ENCODE peak calls at places on chromosome 13, in six cellular contexts. Q, F, R, B, Y and G are unnamed samples.
A peak's percentile ranks its signal among the peaks of the same experiment; 100 is the strongest.

GRCh38 chr13:42594577-42595571 is 20.9 kb downstream of the TNFSF11 start:
- DNase-seq in Q (no peak), Y (peak; percentile 50), R (peak; percentile 62), F (no peak), B (peak; percentile 54), G (peak; percentile 24)

GRCh38 chr13:79501538-79502232 is 20.7 kb downstream of the NDFIP2 start:
- DNase-seq in B (no peak), Q (no peak), F (no peak), Y (no peak), R (no peak), G (no peak)

GRCh38 chr13:30082391-30082790 is 225.0 kb downstream of the KATNAL1 start:
- DNase-seq in Y (no peak), F (no peak), B (no peak), Q (no peak), R (no peak), G (no peak)

GRCh38 chr13:45876781-45877180 is 25.2 kb upstream of the SIAH3 start:
- DNase-seq in Y (no peak), F (no peak), Q (no peak), R (no peak), B (no peak), G (no peak)

GRCh38 chr13:23715762-23716235 is 145.6 kb downstream of the TNFRSF19 start:
- DNase-seq in Q (no peak), F (no peak), B (no peak), R (no peak), Y (peak; percentile 60), G (peak; percentile 50)

GRCh38 chr13:40381935-40382764 is 284.3 kb downstream of the FOXO1 start:
- DNase-seq in F (no peak), Y (no peak), B (no peak), R (no peak), Q (no peak), G (peak; percentile 9)

GRCh38 chr13:54958781-54959180 is 1930.2 kb downstream of the OLFM4 start:
- DNase-seq in Q (no peak), B (no peak), F (no peak), R (no peak), Y (no peak), G (no peak)

GRCh38 chr13:112354330-112355273 is 21.6 kb upstream of the SPACA7 start:
- DNase-seq in Q (no peak), Y (no peak), R (no peak), F (no peak), B (no peak), G (no peak)

GRCh38 chr13:98252931-98253470 is 75.9 kb upstream of the RNF113B start:
- DNase-seq in B (no peak), Q (no peak), R (peak; percentile 84), Y (no peak), F (no peak), G (no peak)

GRCh38 chr13:98315466-98315865 is 138.4 kb upstream of the RNF113B start:
- DNase-seq in R (peak; percentile 59), Y (no peak), Q (no peak), F (no peak), B (no peak), G (peak; percentile 59)

GRCh38 chr13:44193731-44194130 is 179.9 kb upstream of the SERP2 start:
- DNase-seq in Y (no peak), R (no peak), B (no peak), Q (no peak), F (no peak), G (no peak)

GRCh38 chr13:67095621-67096020 is 134.5 kb downstream of the PCDH9 start:
- DNase-seq in Y (no peak), R (peak; percentile 2), B (no peak), Q (no peak), F (no peak), G (no peak)

GRCh38 chr13:67094078-67094477 is 136.1 kb downstream of the PCDH9 start:
- DNase-seq in Y (no peak), F (no peak), R (no peak), B (no peak), Q (no peak), G (no peak)

GRCh38 chr13:67096418-67096817 is 133.7 kb downstream of the PCDH9 start:
- DNase-seq in Y (no peak), R (no peak), F (no peak), Q (no peak), B (no peak), G (no peak)

GRCh38 chr13:67097856-67098255 is 132.3 kb downstream of the PCDH9 start:
- DNase-seq in F (no peak), R (no peak), Q (no peak), Y (no peak), B (no peak), G (no peak)

GRCh38 chr13:67094952-67095351 is 135.2 kb downstream of the PCDH9 start:
- DNase-seq in B (no peak), F (no peak), Y (no peak), R (no peak), Q (no peak), G (no peak)
- H3K4me1 ChIP-seq in B (no peaks in the 10 kb centered on the region), F (peaks cover 12% of the 10 kb centered on the region), Y (no peaks in the 10 kb centered on the region), R (no peaks in the 10 kb centered on the region), Q (no peaks in the 10 kb centered on the region), G (no peaks in the 10 kb centered on the region)

DNA sequence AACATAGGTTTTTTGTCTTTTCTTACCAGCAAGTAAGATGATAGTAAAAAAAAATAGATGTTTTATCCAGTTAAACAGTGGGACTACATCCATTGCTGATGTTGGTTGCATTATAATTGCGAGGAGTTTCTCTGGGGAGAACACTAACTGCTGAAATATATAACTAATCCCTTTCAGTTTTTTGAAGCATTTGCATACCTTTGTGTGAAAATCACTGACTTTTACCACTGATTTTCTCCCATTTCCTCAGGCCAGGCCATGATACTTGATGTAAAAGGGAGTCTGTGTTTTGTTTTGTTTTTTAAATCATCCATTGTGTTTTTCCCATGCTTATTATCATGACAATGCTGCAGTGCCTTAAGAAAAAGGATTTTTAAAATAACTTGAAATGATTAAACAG is 699.5 kb downstream of the PCDH9 start:
- DNase-seq in Q (no peak), F (no peak), Y (no peak), B (no peak), R (no peak), G (no peak)
- H3K27ac ChIP-seq in Q (no peak overlapping the region), F (no peak overlapping the region), Y (no peak overlapping the region), B (no peak overlapping the region), R (no peak overlapping the region), G (no peak overlapping the region)

DNA sequence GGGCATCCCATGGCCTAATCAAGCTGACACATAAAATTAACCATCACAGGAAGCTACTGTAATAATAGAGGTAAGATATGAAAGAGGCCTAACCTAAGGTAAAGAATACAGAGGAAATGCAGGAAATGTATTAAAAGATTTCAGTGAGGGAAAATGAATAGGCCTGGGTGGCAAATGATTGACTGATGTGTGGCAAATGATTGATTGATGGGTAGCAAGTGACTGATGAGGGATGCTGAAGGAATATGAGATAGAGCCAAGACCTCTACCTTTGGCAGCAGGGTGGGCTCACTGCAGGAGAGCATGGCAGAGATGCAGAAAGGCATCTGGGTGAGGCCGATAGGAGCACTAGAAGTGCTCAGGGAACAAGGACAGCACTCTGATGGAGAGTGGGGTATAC is 172.9 kb downstream of the KCTD12 start:
- DNase-seq in Q (no peak), F (no peak), B (no peak), R (no peak), Y (no peak), G (no peak)
- H3K4me1 ChIP-seq in Q (peaks cover 7% of the 10 kb centered on the region), F (peaks cover 17% of the 10 kb centered on the region), B (no peaks in the 10 kb centered on the region), R (peaks cover 18% of the 10 kb centered on the region), Y (no peaks in the 10 kb centered on the region), G (peaks cover 5% of the 10 kb centered on the region)

DNA sequence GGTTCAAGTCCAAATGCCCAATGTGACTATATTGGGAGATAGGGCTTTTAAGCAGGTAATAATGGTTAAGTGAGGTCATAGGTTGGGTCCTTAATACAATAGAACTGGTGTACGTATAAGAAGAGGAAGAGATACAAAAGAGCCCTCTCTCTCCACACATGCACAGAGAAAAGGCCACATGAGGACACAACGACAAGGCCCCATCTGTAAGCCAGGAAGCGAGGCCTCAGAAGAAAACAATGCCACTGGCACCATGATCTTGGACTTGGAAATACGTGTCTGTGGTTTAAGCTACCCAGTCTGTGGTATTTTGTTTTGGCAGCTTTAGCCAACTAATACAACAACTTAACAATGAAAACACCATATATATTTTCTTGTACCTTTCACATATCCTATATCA is 23.4 kb upstream of the RFC3 start:
- DNase-seq in R (peak; percentile 11), F (no peak), Y (no peak), B (no peak), Q (no peak), G (no peak)
- H3K27ac ChIP-seq in R (no peak overlapping the region), F (no peak overlapping the region), Y (no peak overlapping the region), B (no peak overlapping the region), Q (no peak overlapping the region), G (no peak overlapping the region)